ENCODE peak calls at places on chromosome 20, in five cellular contexts. Y is activated CD8-positive, alpha-beta T cell treated with anti-CD3 and anti-CD28 coated beads for 36 hours; F is lower lobe of right lung; P is effector memory CD8-positive, alpha-beta T cell; G is HCT116. N is an unnamed sample.

GRCh38 chr20:5526516-5526915 is 209.8 kb upstream of the PROKR2 start:
- ATAC-seq in P (no peak), Y (no peak), F (no peak), G (no peak), N (no peak)

GRCh38 chr20:49431345-49431744 is 51.1 kb downstream of the KCNB1 start:
- ATAC-seq in Y (no peak), P (no peak), F (no peak), G (no peak), N (no peak)

GRCh38 chr20:62032606-62033368 is 32.9 kb downstream of the TAF4 start:
- ATAC-seq in Y (peak), G (no peak), F (no peak), P (no peak), N (no peak)

GRCh38 chr20:38973546-38974120 is 11.5 kb downstream of the DHX35 start:
- ATAC-seq in P (no peak), F (no peak), G (no peak), Y (no peak), N (no peak)

GRCh38 chr20:11229772-11230171 is 556.0 kb upstream of the JAG1 start:
- ATAC-seq in F (peak), P (no peak), Y (no peak), G (peak), N (no peak)

GRCh38 chr20:29744071-29744470 is 1513.4 kb upstream of the DEFB115 start:
- ATAC-seq in P (no peak), Y (no peak), G (no peak), F (no peak), N (no peak)

GRCh38 chr20:38094968-38095689 is 61.6 kb downstream of the RPRD1B start:
- ATAC-seq in P (no peak), F (peak), Y (no peak), G (no peak), N (peak)

GRCh38 chr20:45300961-45301360 is 5.7 kb upstream of the RBPJL start:
- ATAC-seq in Y (peak), G (peak), F (no peak), P (peak), N (peak)

GRCh38 chr20:54668271-54669053 is 193.1 kb downstream of the DOK5 start:
- ATAC-seq in Y (peak), P (no peak), F (peak), G (peak), N (peak)

GRCh38 chr20:39674842-39675241 is 712.7 kb downstream of the DHX35 start:
- ATAC-seq in F (no peak), P (no peak), G (no peak), Y (no peak), N (peak)

GRCh38 chr20:17129089-17129488 is 97.8 kb upstream of the PCSK2 start:
- ATAC-seq in G (no peak), Y (no peak), F (no peak), P (no peak), N (no peak)

GRCh38 chr20:53070714-53071392 is 98.7 kb downstream of the TSHZ2 start:
- ATAC-seq in F (no peak), Y (no peak), P (no peak), G (no peak), N (peak)

GRCh38 chr20:41349266-41349665 is 8.6 kb downstream of the LPIN3 start:
- ATAC-seq in F (no peak), P (no peak), Y (no peak), G (no peak), N (no peak)

GRCh38 chr20:33917813-33918525 is 75.7 kb upstream of the RALY start:
- ATAC-seq in F (no peak), P (no peak), G (no peak), Y (no peak), N (peak)

GRCh38 chr20:37407573-37408002 is 61.6 kb downstream of the SRC start:
- ATAC-seq in P (no peak), F (no peak), G (no peak), Y (no peak), N (no peak)

GRCh38 chr20:63980317-63980805 is 571 bp upstream of the PRPF6 start:
- ATAC-seq in F (peak), P (peak), G (peak), Y (peak), N (peak)

GRCh38 chr20:2804921-2805681 is 4.7 kb upstream of the CPXM1 start:
- ATAC-seq in G (no peak), P (no peak), F (peak), Y (no peak), N (peak)

GRCh38 chr20:59850018-59850641 is 83.3 kb downstream of the SYCP2 start:
- ATAC-seq in Y (no peak), G (peak), F (peak), P (no peak), N (no peak)

GRCh38 chr20:35093245-35093884 is 758 bp upstream of the TRPC4AP start:
- ATAC-seq in F (no peak), Y (peak), P (no peak), G (no peak), N (no peak)